ENCODE peak calls at places on chromosome 9, in nine cellular contexts. S is right lobe of liver; A is SK-N-SH treated with all-trans-retinoic acid at 6 μM for 48 hours; W is left cardiac atrium; T is activated CD8-positive, alpha-beta T cell treated with anti-CD3 and anti-CD28 coated beads, Interleukin-2, amount 10 ng/mL, durations not matched to agents 7 days and 5 days; G is activated naive CD4-positive, alpha-beta T cell treated with anti-CD3 and anti-CD28 coated beads, Interleukin-2, amount 50 U/mL, for 72 hours; Y is left lobe of liver; E is Right ventricle myocardium superior; U is stimulated activated memory B cell treated with anti-CD40 and anti-IgM and Interleukin-4, amounts not matched to agents 10 μg/mL and 1 μg/mL and 100 μg/mL, for 72 hours. N is an unnamed sample.

GRCh38 chr9:130266236-130267098 is 907 bp downstream of the HMCN2 start:
- ATAC-seq in U (no peak), G (no peak), E (peak), A (no peak), S (no peak), T (no peak), Y (no peak), W (no peak), N (no peak)

GRCh38 chr9:73157811-73158210 is 6.1 kb downstream of the ANXA1 start:
- ATAC-seq in S (no peak), A (no peak), G (no peak), E (no peak), U (no peak), Y (no peak), T (no peak), W (no peak), N (no peak)

GRCh38 chr9:3385871-3386270 is 139.9 kb downstream of the RFX3 start:
- ATAC-seq in G (peak), E (no peak), T (peak), A (no peak), U (peak), Y (no peak), W (no peak), S (no peak), N (peak)

GRCh38 chr9:2465921-2466460 is 155.6 kb upstream of the VLDLR start:
- ATAC-seq in A (no peak), U (peak), S (peak), T (no peak), G (peak), W (peak), E (peak), Y (peak), N (peak)

GRCh38 chr9:33161589-33162132 is 5.5 kb downstream of the B4GALT1 start:
- ATAC-seq in T (no peak), U (no peak), W (no peak), G (no peak), A (peak), S (no peak), E (no peak), Y (no peak), N (no peak)

GRCh38 chr9:97938081-97938644 is at the start of gene HEMGN:
- ATAC-seq in G (peak), S (no peak), T (peak), A (no peak), Y (no peak), E (no peak), U (no peak), W (no peak), N (peak)

GRCh38 chr9:70529377-70529776 is 114.9 kb upstream of the KLF9 start:
- ATAC-seq in E (no peak), W (no peak), S (no peak), Y (no peak), A (no peak), U (no peak), T (no peak), G (peak), N (no peak)

GRCh38 chr9:109113892-109114609 is 5.7 kb downstream of the TMEM245 start:
- ATAC-seq in Y (peak), T (no peak), A (no peak), G (no peak), E (peak), S (peak), U (no peak), W (no peak), N (no peak)

GRCh38 chr9:69317894-69318293 is 7.1 kb upstream of the ENTREP1 start:
- ATAC-seq in A (no peak), S (no peak), T (no peak), Y (no peak), E (no peak), W (no peak), G (peak), U (peak), N (peak)

GRCh38 chr9:79673614-79674013 is 101.8 kb downstream of the TLE4 start:
- ATAC-seq in W (no peak), G (no peak), Y (no peak), U (peak), S (no peak), T (no peak), A (no peak), E (no peak), N (no peak)

GRCh38 chr9:109086221-109086620 is 33.5 kb downstream of the TMEM245 start:
- ATAC-seq in E (no peak), Y (no peak), W (no peak), T (no peak), G (no peak), A (peak), S (no peak), U (peak), N (no peak)

GRCh38 chr9:114965565-114965964 is 35.2 kb upstream of the TNFSF8 start:
- ATAC-seq in U (no peak), A (no peak), S (no peak), G (no peak), E (no peak), W (no peak), T (no peak), Y (no peak), N (no peak)